ENCODE peak calls at places on chromosomes 12 and 14, in five cellular contexts. One of them, this sample, is unnamed.

GRCh38 chr14:37202812-37203211 is 5.1 kb downstream of the MIPOL1 start:
- DNase-seq in uterus: no peak
- DNase-seq in HAP-1: no peak
- DNase-seq in tibial nerve: no peak
- DNase-seq in IMR-90: no peak
- DNase-seq in this sample: no peak

GRCh38 chr12:28023156-28023887 is 50.8 kb upstream of the PTHLH start:
- DNase-seq in IMR-90: peak; percentile 95
- DNase-seq in tibial nerve: no peak
- DNase-seq in uterus: no peak
- DNase-seq in HAP-1: no peak
- DNase-seq in this sample: no peak

GRCh38 chr12:11725616-11726015 is 76.1 kb downstream of the ETV6 start:
- DNase-seq in tibial nerve: no peak
- DNase-seq in uterus: no peak
- DNase-seq in HAP-1: no peak
- DNase-seq in IMR-90: peak; percentile 28
- DNase-seq in this sample: no peak

GRCh38 chr14:31360919-31361662 is 59.3 kb downstream of the HEATR5A start:
- DNase-seq in IMR-90: peak; percentile 64
- DNase-seq in tibial nerve: no peak
- DNase-seq in HAP-1: no peak
- DNase-seq in uterus: no peak
- DNase-seq in this sample: no peak

GRCh38 chr14:39432619-39433451 is 602 bp upstream of the FBXO33 start:
- DNase-seq in HAP-1: peak; percentile 94
- DNase-seq in tibial nerve: peak; percentile 72
- DNase-seq in uterus: peak; percentile 91
- DNase-seq in IMR-90: peak; percentile 65
- DNase-seq in this sample: peak; percentile 74

GRCh38 chr12:55727643-55728184 is 1.1 kb downstream of the CD63 start:
- DNase-seq in IMR-90: peak; percentile 61
- DNase-seq in HAP-1: no peak
- DNase-seq in tibial nerve: no peak
- DNase-seq in uterus: peak; percentile 81
- DNase-seq in this sample: no peak

GRCh38 chr12:109294286-109294796 is 14.7 kb downstream of the FOXN4 start:
- DNase-seq in IMR-90: no peak
- DNase-seq in uterus: no peak
- DNase-seq in tibial nerve: no peak
- DNase-seq in HAP-1: no peak
- DNase-seq in this sample: no peak

GRCh38 chr14:91395998-91396660 is 21.5 kb downstream of the CCDC88C start:
- DNase-seq in tibial nerve: no peak
- DNase-seq in HAP-1: no peak
- DNase-seq in uterus: no peak
- DNase-seq in IMR-90: no peak
- DNase-seq in this sample: no peak

GRCh38 chr12:113186033-113186365 is 478 bp downstream of the RITA1 start:
- DNase-seq in IMR-90: peak; percentile 18
- DNase-seq in HAP-1: no peak
- DNase-seq in uterus: no peak
- DNase-seq in tibial nerve: no peak
- DNase-seq in this sample: no peak

GRCh38 chr14:74404435-74404834 is 21.6 kb downstream of the SYNDIG1L start:
- DNase-seq in IMR-90: no peak
- DNase-seq in uterus: no peak
- DNase-seq in HAP-1: no peak
- DNase-seq in tibial nerve: no peak
- DNase-seq in this sample: no peak

GRCh38 chr14:21241218-21241819 is 27.9 kb downstream of the HNRNPC start:
- DNase-seq in HAP-1: no peak
- DNase-seq in tibial nerve: no peak
- DNase-seq in IMR-90: peak; percentile 38
- DNase-seq in uterus: no peak
- DNase-seq in this sample: no peak

GRCh38 chr12:49635656-49636055 is 12.3 kb downstream of the PRPF40B start:
- DNase-seq in tibial nerve: no peak
- DNase-seq in HAP-1: no peak
- DNase-seq in IMR-90: no peak
- DNase-seq in uterus: no peak
- DNase-seq in this sample: no peak

GRCh38 chr12:88299567-88300101 is 157.5 kb downstream of the TMTC3 start:
- DNase-seq in tibial nerve: no peak
- DNase-seq in uterus: no peak
- DNase-seq in HAP-1: no peak
- DNase-seq in IMR-90: peak; percentile 98
- DNase-seq in this sample: no peak

GRCh38 chr14:105153739-105154475 is 14.7 kb downstream of the JAG2 start:
- DNase-seq in IMR-90: no peak
- DNase-seq in uterus: no peak
- DNase-seq in HAP-1: no peak
- DNase-seq in tibial nerve: no peak
- DNase-seq in this sample: no peak

GRCh38 chr14:77660754-77661153 is 44.3 kb upstream of the SPTLC2 start:
- DNase-seq in tibial nerve: no peak
- DNase-seq in IMR-90: no peak
- DNase-seq in uterus: no peak
- DNase-seq in HAP-1: peak; percentile 19
- DNase-seq in this sample: no peak

GRCh38 chr12:94020335-94020734 is 128.0 kb upstream of the PLXNC1 start:
- DNase-seq in HAP-1: no peak
- DNase-seq in uterus: no peak
- DNase-seq in tibial nerve: no peak
- DNase-seq in IMR-90: no peak
- DNase-seq in this sample: no peak

GRCh38 chr12:89160716-89161123 is 191.6 kb downstream of the DUSP6 start:
- DNase-seq in HAP-1: no peak
- DNase-seq in uterus: peak; percentile 36
- DNase-seq in tibial nerve: no peak
- DNase-seq in IMR-90: peak; percentile 88
- DNase-seq in this sample: no peak

GRCh38 chr14:64464695-64465094 is 604 bp upstream of the AKAP5 start:
- DNase-seq in IMR-90: no peak
- DNase-seq in HAP-1: no peak
- DNase-seq in tibial nerve: no peak
- DNase-seq in uterus: no peak
- DNase-seq in this sample: no peak

GRCh38 chr12:2270846-2271245 is 218.1 kb downstream of the CACNA1C start:
- DNase-seq in tibial nerve: no peak
- DNase-seq in uterus: no peak
- DNase-seq in HAP-1: no peak
- DNase-seq in IMR-90: no peak
- DNase-seq in this sample: no peak

GRCh38 chr14:25431211-25432076 is 381.5 kb upstream of the STXBP6 start:
- DNase-seq in uterus: no peak
- DNase-seq in tibial nerve: no peak
- DNase-seq in HAP-1: peak; percentile 8
- DNase-seq in IMR-90: no peak
- DNase-seq in this sample: no peak

GRCh38 chr12:52442600-52443061 is 8.5 kb upstream of the KRT75 start:
- DNase-seq in IMR-90: peak; percentile 74
- DNase-seq in uterus: no peak
- DNase-seq in HAP-1: no peak
- DNase-seq in tibial nerve: no peak
- DNase-seq in this sample: no peak

DNA sequence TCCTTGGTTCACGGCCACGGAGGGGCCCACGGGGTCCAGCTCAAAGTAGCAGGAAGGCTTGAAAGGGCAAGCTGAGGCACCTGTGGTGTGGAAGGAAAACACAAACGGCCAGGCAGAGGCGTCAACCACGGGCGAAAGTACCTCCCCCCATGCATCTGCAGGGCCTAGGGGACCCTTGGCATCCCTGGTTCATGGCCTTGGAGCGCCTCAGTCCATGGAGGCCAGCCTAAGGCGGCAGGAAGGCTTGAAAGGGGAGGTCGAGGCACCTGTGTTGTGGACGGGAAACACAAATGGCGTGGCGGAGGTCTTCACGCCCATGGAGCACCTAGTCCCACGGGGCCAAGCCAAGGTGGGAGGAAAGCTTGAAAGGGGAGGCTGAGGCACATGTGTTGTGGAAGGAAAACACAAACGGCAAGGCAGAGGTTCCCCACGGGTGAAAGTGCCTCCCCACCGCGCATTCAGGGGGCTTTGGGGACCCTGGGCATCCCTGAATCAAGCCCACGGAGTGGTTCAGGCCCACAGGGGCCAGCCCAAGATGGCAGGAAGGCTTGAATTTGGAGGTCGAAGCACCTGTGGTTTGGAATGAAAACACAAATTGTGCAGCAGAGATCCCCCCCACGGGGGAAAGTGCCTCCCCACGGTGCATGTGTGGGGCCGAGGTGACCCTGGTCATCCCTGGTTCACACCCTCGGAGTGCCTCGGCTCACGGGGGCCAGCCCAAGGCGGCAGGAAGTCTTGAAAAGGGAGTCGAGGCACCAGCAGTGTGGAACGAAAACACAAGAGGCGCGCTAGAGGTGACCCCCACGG is 380.8 kb downstream of the ALG10 start:
- DNase-seq in IMR-90: no peak
- DNase-seq in HAP-1: peak; percentile 0
- DNase-seq in tibial nerve: peak; percentile 5
- DNase-seq in uterus: peak; percentile 3
- DNase-seq in this sample: peak; percentile 7
- H3K9me3 ChIP-seq in IMR-90: peaks cover 72% of the 10 kb centered on the region
- H3K9me3 ChIP-seq in HAP-1: peaks cover 4% of the 10 kb centered on the region
- H3K9me3 ChIP-seq in tibial nerve: no peaks in the 10 kb centered on the region
- H3K9me3 ChIP-seq in uterus: no peaks in the 10 kb centered on the region
- H3K9me3 ChIP-seq in this sample: peaks cover 4% of the 10 kb centered on the region

GRCh38 chr14:83870556-83870955 is 1659.4 kb upstream of the FLRT2 start:
- DNase-seq in HAP-1: no peak
- DNase-seq in uterus: no peak
- DNase-seq in IMR-90: no peak
- DNase-seq in tibial nerve: no peak
- DNase-seq in this sample: no peak
- H3K9me3 ChIP-seq in HAP-1: no peaks in the 10 kb centered on the region
- H3K9me3 ChIP-seq in uterus: no peaks in the 10 kb centered on the region
- H3K9me3 ChIP-seq in IMR-90: no peaks in the 10 kb centered on the region
- H3K9me3 ChIP-seq in tibial nerve: no peaks in the 10 kb centered on the region
- H3K9me3 ChIP-seq in this sample: no peaks in the 10 kb centered on the region

DNA sequence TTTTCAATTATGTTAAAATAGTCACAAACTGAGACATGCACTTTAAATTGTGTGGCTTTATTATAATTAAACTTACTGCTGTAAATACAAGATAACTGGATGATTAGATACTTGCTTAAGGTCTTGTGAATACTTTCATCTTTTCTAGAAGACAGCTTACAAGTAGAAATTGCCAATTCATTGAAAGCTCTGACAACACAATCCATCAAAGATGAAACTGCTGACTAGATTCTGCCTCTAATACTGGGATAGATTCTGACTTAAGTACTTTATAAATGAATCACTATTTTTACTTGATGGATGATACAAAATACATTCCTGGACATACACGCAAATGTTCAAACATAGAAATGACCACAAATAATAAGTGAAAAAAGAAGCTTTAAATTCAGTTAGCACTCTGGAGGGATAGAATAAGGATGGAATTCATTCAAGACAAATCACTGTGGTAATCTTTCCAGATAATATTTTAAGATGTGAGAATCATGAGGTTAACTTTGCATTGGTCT is 876.8 kb downstream of the RPS29 start:
- DNase-seq in IMR-90: no peak
- DNase-seq in HAP-1: no peak
- DNase-seq in tibial nerve: no peak
- DNase-seq in uterus: no peak
- DNase-seq in this sample: no peak
- H3K9me3 ChIP-seq in IMR-90: no peaks in the 10 kb centered on the region
- H3K9me3 ChIP-seq in HAP-1: no peaks in the 10 kb centered on the region
- H3K9me3 ChIP-seq in tibial nerve: no peaks in the 10 kb centered on the region
- H3K9me3 ChIP-seq in uterus: no peaks in the 10 kb centered on the region
- H3K9me3 ChIP-seq in this sample: no peaks in the 10 kb centered on the region

GRCh38 chr12:115611477-115611876 is 666.0 kb downstream of the MED13L start:
- DNase-seq in IMR-90: no peak
- DNase-seq in HAP-1: no peak
- DNase-seq in tibial nerve: no peak
- DNase-seq in uterus: no peak
- DNase-seq in this sample: no peak
- H3K9me3 ChIP-seq in IMR-90: no peaks in the 10 kb centered on the region
- H3K9me3 ChIP-seq in HAP-1: no peaks in the 10 kb centered on the region
- H3K9me3 ChIP-seq in tibial nerve: no peaks in the 10 kb centered on the region
- H3K9me3 ChIP-seq in uterus: no peaks in the 10 kb centered on the region
- H3K9me3 ChIP-seq in this sample: no peaks in the 10 kb centered on the region